ENCODE peak calls at places on chromosomes 11 and 22, in seven cellular contexts. One of them, this sample, is unnamed.

GRCh38 chr22:49948573-49948957 is 12.0 kb upstream of the PIM3 start:
- DNase-seq in endothelial cell of umbilical vein: no peak
- DNase-seq in H1: peak; percentile 47
- DNase-seq in SK-N-SH: no peak
- DNase-seq in HepG2: no peak
- DNase-seq in K562: no peak
- DNase-seq in HCT116: no peak
- DNase-seq in this sample: no peak

GRCh38 chr22:46209262-46209661 is 40.8 kb downstream of the CDPF1 start:
- DNase-seq in endothelial cell of umbilical vein: no peak
- DNase-seq in H1: no peak
- DNase-seq in SK-N-SH: no peak
- DNase-seq in HepG2: no peak
- DNase-seq in K562: no peak
- DNase-seq in HCT116: no peak
- DNase-seq in this sample: no peak

GRCh38 chr11:102287963-102288744 is 29.1 kb upstream of the BIRC3 start:
- DNase-seq in endothelial cell of umbilical vein: peak; percentile 66
- DNase-seq in H1: no peak
- DNase-seq in SK-N-SH: peak; percentile 80
- DNase-seq in HepG2: peak; percentile 68
- DNase-seq in K562: peak; percentile 70
- DNase-seq in HCT116: peak; percentile 69
- DNase-seq in this sample: no peak

GRCh38 chr11:11119917-11120316 is 233.1 kb downstream of the CSNK2A3 start:
- DNase-seq in endothelial cell of umbilical vein: no peak
- DNase-seq in H1: no peak
- DNase-seq in SK-N-SH: no peak
- DNase-seq in HepG2: no peak
- DNase-seq in K562: no peak
- DNase-seq in HCT116: no peak
- DNase-seq in this sample: no peak

GRCh38 chr11:11272254-11272653 is 80.8 kb downstream of the CSNK2A3 start:
- DNase-seq in endothelial cell of umbilical vein: no peak
- DNase-seq in H1: no peak
- DNase-seq in SK-N-SH: no peak
- DNase-seq in HepG2: no peak
- DNase-seq in K562: no peak
- DNase-seq in HCT116: no peak
- DNase-seq in this sample: no peak

GRCh38 chr22:23833911-23834317 is 4.9 kb downstream of the DERL3 start:
- DNase-seq in endothelial cell of umbilical vein: no peak
- DNase-seq in H1: no peak
- DNase-seq in SK-N-SH: peak; percentile 15
- DNase-seq in HepG2: no peak
- DNase-seq in K562: no peak
- DNase-seq in HCT116: no peak
- DNase-seq in this sample: no peak

GRCh38 chr22:25404923-25405853 is 159.3 kb upstream of the GRK3 start:
- DNase-seq in endothelial cell of umbilical vein: no peak
- DNase-seq in H1: no peak
- DNase-seq in SK-N-SH: peak; percentile 85
- DNase-seq in HepG2: peak; percentile 13
- DNase-seq in K562: peak; percentile 83
- DNase-seq in HCT116: no peak
- DNase-seq in this sample: no peak

GRCh38 chr11:41879186-41879738 is 419.8 kb upstream of the LRRC4C start:
- DNase-seq in endothelial cell of umbilical vein: no peak
- DNase-seq in H1: no peak
- DNase-seq in SK-N-SH: no peak
- DNase-seq in HepG2: no peak
- DNase-seq in K562: no peak
- DNase-seq in HCT116: no peak
- DNase-seq in this sample: no peak

GRCh38 chr22:30079952-30080533 is at the start of gene HORMAD2:
- DNase-seq in endothelial cell of umbilical vein: peak; percentile 22
- DNase-seq in H1: peak; percentile 92
- DNase-seq in SK-N-SH: no peak
- DNase-seq in HepG2: no peak
- DNase-seq in K562: no peak
- DNase-seq in HCT116: no peak
- DNase-seq in this sample: no peak

GRCh38 chr11:58059011-58059358 is 28.2 kb downstream of the OR6Q1 start:
- DNase-seq in endothelial cell of umbilical vein: peak; percentile 88
- DNase-seq in H1: no peak
- DNase-seq in SK-N-SH: no peak
- DNase-seq in HepG2: peak; percentile 82
- DNase-seq in K562: no peak
- DNase-seq in HCT116: no peak
- DNase-seq in this sample: no peak

GRCh38 chr11:61378713-61379313 is 13.6 kb upstream of the TMEM216 start:
- DNase-seq in endothelial cell of umbilical vein: no peak
- DNase-seq in H1: no peak
- DNase-seq in SK-N-SH: no peak
- DNase-seq in HepG2: peak; percentile 49
- DNase-seq in K562: no peak
- DNase-seq in HCT116: no peak
- DNase-seq in this sample: peak; percentile 75

GRCh38 chr22:23856721-23857605 is 712 bp upstream of the SLC2A11 start:
- DNase-seq in endothelial cell of umbilical vein: peak; percentile 31
- DNase-seq in H1: peak; percentile 72
- DNase-seq in SK-N-SH: peak; percentile 63
- DNase-seq in HepG2: peak; percentile 54
- DNase-seq in K562: no peak
- DNase-seq in HCT116: no peak
- DNase-seq in this sample: no peak

GRCh38 chr11:62337682-62338181 is 484 bp downstream of the ASRGL1 start:
- DNase-seq in endothelial cell of umbilical vein: peak; percentile 45
- DNase-seq in H1: no peak
- DNase-seq in SK-N-SH: peak; percentile 76
- DNase-seq in HepG2: no peak
- DNase-seq in K562: peak; percentile 37
- DNase-seq in HCT116: no peak
- DNase-seq in this sample: no peak

GRCh38 chr11:18191376-18191775 is 18.7 kb downstream of the MRGPRX4 start:
- DNase-seq in endothelial cell of umbilical vein: no peak
- DNase-seq in H1: no peak
- DNase-seq in SK-N-SH: no peak
- DNase-seq in HepG2: no peak
- DNase-seq in K562: no peak
- DNase-seq in HCT116: no peak
- DNase-seq in this sample: no peak

GRCh38 chr22:33766056-33766455 is 154.2 kb downstream of the LARGE1 start:
- DNase-seq in endothelial cell of umbilical vein: no peak
- DNase-seq in H1: no peak
- DNase-seq in SK-N-SH: no peak
- DNase-seq in HepG2: no peak
- DNase-seq in K562: no peak
- DNase-seq in HCT116: no peak
- DNase-seq in this sample: no peak

GRCh38 chr11:126211236-126212088 is at the start of the genes FAM118B and RPUSD4:
- DNase-seq in endothelial cell of umbilical vein: peak; percentile 98
- DNase-seq in H1: peak; percentile 99
- DNase-seq in SK-N-SH: peak; percentile 99
- DNase-seq in HepG2: peak; percentile 90
- DNase-seq in K562: peak; percentile 99
- DNase-seq in HCT116: peak; percentile 87
- DNase-seq in this sample: peak; percentile 63

GRCh38 chr11:126210871-126211235 is 597 bp downstream of the RPUSD4 start:
- DNase-seq in endothelial cell of umbilical vein: no peak
- DNase-seq in H1: no peak
- DNase-seq in SK-N-SH: peak; percentile 24
- DNase-seq in HepG2: no peak
- DNase-seq in K562: no peak
- DNase-seq in HCT116: no peak
- DNase-seq in this sample: no peak

GRCh38 chr11:126212089-126212660 is 593 bp downstream of the FAM118B start:
- DNase-seq in endothelial cell of umbilical vein: peak; percentile 18
- DNase-seq in H1: no peak
- DNase-seq in SK-N-SH: no peak
- DNase-seq in HepG2: no peak
- DNase-seq in K562: no peak
- DNase-seq in HCT116: no peak
- DNase-seq in this sample: no peak

GRCh38 chr11:126216526-126217305 is 5.1 kb downstream of the FAM118B start:
- DNase-seq in endothelial cell of umbilical vein: no peak
- DNase-seq in H1: no peak
- DNase-seq in SK-N-SH: no peak
- DNase-seq in HepG2: no peak
- DNase-seq in K562: no peak
- DNase-seq in HCT116: no peak
- DNase-seq in this sample: no peak

DNA sequence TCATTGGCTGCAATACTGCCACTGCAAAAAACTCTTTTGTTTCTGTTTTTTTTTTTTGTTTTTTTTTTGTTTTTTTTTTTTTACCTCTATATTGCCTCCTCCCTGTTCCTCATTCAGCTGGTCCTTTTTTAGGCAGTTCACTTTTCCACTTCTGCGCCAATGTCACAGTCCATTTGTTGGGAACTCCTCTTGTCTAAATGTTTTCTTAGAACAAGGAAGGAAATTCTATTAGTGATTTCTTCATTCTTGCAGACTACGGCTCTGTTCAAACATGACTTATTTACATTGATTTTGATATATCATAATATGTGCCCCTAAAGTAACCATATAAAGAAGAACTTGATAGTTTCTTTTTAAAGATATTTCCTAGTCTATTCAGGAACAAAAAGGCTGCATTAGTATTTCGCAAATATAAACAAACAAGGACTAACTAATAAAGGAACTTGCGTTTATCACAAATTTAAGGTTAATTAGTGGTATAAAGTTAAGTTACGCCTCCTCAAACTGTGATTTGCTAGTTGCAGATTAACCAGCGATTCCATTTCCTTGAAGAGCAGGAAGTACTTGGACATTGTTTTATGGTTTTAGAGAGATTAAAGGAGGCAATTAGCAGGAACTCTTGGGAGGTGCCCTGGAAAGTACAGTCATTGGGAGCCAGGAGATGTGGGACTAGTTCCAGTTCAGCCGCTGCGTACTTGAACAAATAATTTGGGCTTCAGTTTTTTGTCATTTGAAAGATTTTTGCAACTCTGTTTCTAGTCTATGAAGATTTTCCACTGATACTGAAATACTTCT is 3.1 kb downstream of the FAM118B start:
- DNase-seq in endothelial cell of umbilical vein: peak; percentile 51
- DNase-seq in H1: no peak
- DNase-seq in SK-N-SH: no peak
- DNase-seq in HepG2: no peak
- DNase-seq in K562: no peak
- DNase-seq in HCT116: no peak
- DNase-seq in this sample: no peak
- TF ChIP-seq POLR2AphosphoS5 in endothelial cell of umbilical vein: no peak
- TF ChIP-seq POLR2AphosphoS5 in H1: no peak
- TF ChIP-seq POLR2AphosphoS5 in SK-N-SH: no peak
- TF ChIP-seq POLR2AphosphoS5 in HepG2: no peak
- TF ChIP-seq POLR2AphosphoS5 in K562: no peak
- TF ChIP-seq POLR2AphosphoS5 in HCT116: no peak
- TF ChIP-seq POLR2AphosphoS5 in this sample: no peak

GRCh38 chr22:42078469-42079318 is 806 bp upstream of the SMDT1 start:
- DNase-seq in endothelial cell of umbilical vein: peak; percentile 16
- DNase-seq in H1: no peak
- DNase-seq in SK-N-SH: no peak
- DNase-seq in HepG2: no peak
- DNase-seq in K562: no peak
- DNase-seq in HCT116: no peak
- DNase-seq in this sample: no peak
- H3K9ac ChIP-seq in endothelial cell of umbilical vein: peak overlapping the region; percentile 91
- H3K9ac ChIP-seq in H1: peak overlapping the region; percentile 91
- H3K9ac ChIP-seq in SK-N-SH: peak overlapping the region; percentile 78
- H3K9ac ChIP-seq in HepG2: peak overlapping the region; percentile 93
- H3K9ac ChIP-seq in K562: peak overlapping the region; percentile 96
- H3K9ac ChIP-seq in HCT116: peak overlapping the region; percentile 70
- H3K9ac ChIP-seq in this sample: peak overlapping the region; percentile 94

GRCh38 chr11:20913113-20913512 is 243.7 kb downstream of the NELL1 start:
- DNase-seq in endothelial cell of umbilical vein: no peak
- DNase-seq in H1: no peak
- DNase-seq in SK-N-SH: no peak
- DNase-seq in HepG2: no peak
- DNase-seq in K562: no peak
- DNase-seq in HCT116: no peak
- DNase-seq in this sample: no peak
- H3K4me3 ChIP-seq in endothelial cell of umbilical vein: no peak overlapping the region
- H3K4me3 ChIP-seq in H1: no peak overlapping the region
- H3K4me3 ChIP-seq in SK-N-SH: no peak overlapping the region
- H3K4me3 ChIP-seq in HepG2: no peak overlapping the region
- H3K4me3 ChIP-seq in K562: no peak overlapping the region
- H3K4me3 ChIP-seq in HCT116: no peak overlapping the region
- H3K4me3 ChIP-seq in this sample: no peak overlapping the region

GRCh38 chr22:35628732-35629131 is 11.6 kb upstream of the MB start:
- DNase-seq in endothelial cell of umbilical vein: no peak
- DNase-seq in H1: no peak
- DNase-seq in SK-N-SH: no peak
- DNase-seq in HepG2: no peak
- DNase-seq in K562: no peak
- DNase-seq in HCT116: no peak
- DNase-seq in this sample: no peak

GRCh38 chr22:35624547-35624946 is 7.4 kb upstream of the MB start:
- DNase-seq in endothelial cell of umbilical vein: no peak
- DNase-seq in H1: no peak
- DNase-seq in SK-N-SH: no peak
- DNase-seq in HepG2: no peak
- DNase-seq in K562: no peak
- DNase-seq in HCT116: no peak
- DNase-seq in this sample: no peak

GRCh38 chr22:35629406-35630234 is 12.5 kb upstream of the MB start:
- DNase-seq in endothelial cell of umbilical vein: peak; percentile 79
- DNase-seq in H1: no peak
- DNase-seq in SK-N-SH: no peak
- DNase-seq in HepG2: no peak
- DNase-seq in K562: peak; percentile 37
- DNase-seq in HCT116: peak; percentile 87
- DNase-seq in this sample: no peak

GRCh38 chr22:35625763-35626162 is 8.6 kb upstream of the MB start:
- DNase-seq in endothelial cell of umbilical vein: no peak
- DNase-seq in H1: no peak
- DNase-seq in SK-N-SH: no peak
- DNase-seq in HepG2: no peak
- DNase-seq in K562: no peak
- DNase-seq in HCT116: no peak
- DNase-seq in this sample: no peak

DNA sequence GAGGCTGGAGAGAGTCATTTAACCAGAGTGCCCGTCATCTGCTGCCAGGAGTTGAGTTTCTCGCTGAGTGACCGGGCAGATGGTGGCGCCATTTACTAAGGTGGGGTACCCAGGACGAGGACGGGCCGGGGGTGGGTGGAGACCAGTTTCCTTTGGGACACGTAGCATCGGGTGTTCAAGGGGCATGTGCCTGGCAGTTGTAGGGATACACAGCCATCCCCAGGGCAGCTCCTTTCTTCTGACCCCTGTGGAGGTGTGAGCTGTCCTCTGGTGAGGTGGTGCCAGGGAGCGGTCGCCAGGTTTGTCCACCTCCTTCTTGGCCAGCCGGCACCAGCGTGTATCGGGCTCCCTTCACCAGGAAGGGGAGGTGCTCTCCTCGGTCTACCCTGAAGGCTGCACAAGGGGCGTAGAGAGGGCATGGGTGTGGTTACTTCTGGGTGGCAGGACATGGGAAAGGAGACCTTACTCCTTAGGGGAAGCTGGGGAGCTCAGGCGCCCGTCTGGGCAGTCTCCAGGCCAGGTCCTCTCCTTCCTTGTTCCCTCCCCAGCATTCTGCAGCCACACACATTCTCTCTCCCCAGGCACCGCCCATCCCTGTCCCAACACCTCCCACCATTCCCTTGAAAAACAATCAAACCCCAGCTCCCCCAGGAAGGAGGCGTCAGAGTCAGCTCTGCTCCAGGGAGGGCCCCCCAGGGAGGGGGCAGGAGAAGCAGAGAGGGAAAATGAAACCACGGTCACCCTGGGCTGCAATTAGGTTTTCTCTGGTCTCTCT is 10.3 kb upstream of the MB start:
- DNase-seq in endothelial cell of umbilical vein: peak; percentile 76
- DNase-seq in H1: peak; percentile 81
- DNase-seq in SK-N-SH: peak; percentile 68
- DNase-seq in HepG2: peak; percentile 64
- DNase-seq in K562: no peak
- DNase-seq in HCT116: peak; percentile 69
- DNase-seq in this sample: no peak
- TF ChIP-seq POLR2AphosphoS5 in endothelial cell of umbilical vein: peak; percentile 13
- TF ChIP-seq POLR2AphosphoS5 in H1: no peak
- TF ChIP-seq POLR2AphosphoS5 in SK-N-SH: no peak
- TF ChIP-seq POLR2AphosphoS5 in HepG2: no peak
- TF ChIP-seq POLR2AphosphoS5 in K562: no peak
- TF ChIP-seq POLR2AphosphoS5 in HCT116: peak; percentile 64
- TF ChIP-seq POLR2AphosphoS5 in this sample: no peak